ENCODE peak calls at places on chromosomes 4 and X, in six cellular contexts. One of them, this sample, is unnamed.

GRCh38 chr4:30854566-30854965 is 134.4 kb downstream of the PCDH7 start:
- DNase-seq in endothelial cell of umbilical vein: no peak
- DNase-seq in right lobe of liver: no peak
- DNase-seq in stomach: no peak
- DNase-seq in IMR-90: peak
- DNase-seq in HepG2: no peak
- DNase-seq in this sample: no peak

GRCh38 chrX:65596270-65596669 is 61.7 kb upstream of the LAS1L start:
- DNase-seq in right lobe of liver: no peak
- DNase-seq in HepG2: no peak
- DNase-seq in stomach: no peak
- DNase-seq in IMR-90: peak
- DNase-seq in endothelial cell of umbilical vein: peak
- DNase-seq in this sample: no peak

GRCh38 chrX:103629295-103630170 is 758 bp downstream of the TCEAL1 start:
- DNase-seq in stomach: peak
- DNase-seq in IMR-90: peak
- DNase-seq in right lobe of liver: peak
- DNase-seq in endothelial cell of umbilical vein: peak
- DNase-seq in HepG2: peak
- DNase-seq in this sample: peak

GRCh38 chr4:112231779-112232713 is at the start of gene AP1AR:
- DNase-seq in HepG2: peak
- DNase-seq in stomach: peak
- DNase-seq in endothelial cell of umbilical vein: peak
- DNase-seq in IMR-90: peak
- DNase-seq in right lobe of liver: peak
- DNase-seq in this sample: peak

GRCh38 chrX:39556056-39556455 is 541.7 kb downstream of the BCOR start:
- DNase-seq in HepG2: no peak
- DNase-seq in stomach: no peak
- DNase-seq in right lobe of liver: no peak
- DNase-seq in endothelial cell of umbilical vein: no peak
- DNase-seq in IMR-90: no peak
- DNase-seq in this sample: no peak

GRCh38 chr4:16532240-16532990 is 306.1 kb upstream of the TAPT1 start:
- DNase-seq in endothelial cell of umbilical vein: peak
- DNase-seq in stomach: no peak
- DNase-seq in IMR-90: peak
- DNase-seq in right lobe of liver: no peak
- DNase-seq in HepG2: no peak
- DNase-seq in this sample: peak

GRCh38 chrX:48833531-48834138 is 1.8 kb downstream of the PCSK1N start:
- DNase-seq in IMR-90: no peak
- DNase-seq in HepG2: peak
- DNase-seq in endothelial cell of umbilical vein: no peak
- DNase-seq in right lobe of liver: no peak
- DNase-seq in stomach: no peak
- DNase-seq in this sample: no peak

GRCh38 chr4:10053635-10054453 is 32.5 kb upstream of the SLC2A9 start:
- DNase-seq in HepG2: no peak
- DNase-seq in IMR-90: no peak
- DNase-seq in right lobe of liver: no peak
- DNase-seq in endothelial cell of umbilical vein: no peak
- DNase-seq in stomach: no peak
- DNase-seq in this sample: no peak

GRCh38 chr4:70666369-70666768 is at the start of gene JCHAIN:
- DNase-seq in endothelial cell of umbilical vein: no peak
- DNase-seq in right lobe of liver: no peak
- DNase-seq in IMR-90: peak
- DNase-seq in stomach: no peak
- DNase-seq in HepG2: no peak
- DNase-seq in this sample: no peak

GRCh38 chrX:154918060-154918483 is 31.9 kb downstream of the F8A1 start:
- DNase-seq in stomach: peak
- DNase-seq in right lobe of liver: peak
- DNase-seq in endothelial cell of umbilical vein: peak
- DNase-seq in HepG2: peak
- DNase-seq in IMR-90: peak
- DNase-seq in this sample: peak

GRCh38 chr4:107818301-107818910 is 6.3 kb upstream of the SGMS2 start:
- DNase-seq in IMR-90: no peak
- DNase-seq in right lobe of liver: no peak
- DNase-seq in stomach: no peak
- DNase-seq in HepG2: no peak
- DNase-seq in endothelial cell of umbilical vein: no peak
- DNase-seq in this sample: no peak

GRCh38 chrX:1391707-1392375 is at the start of gene SLC25A6:
- DNase-seq in HepG2: peak
- DNase-seq in IMR-90: peak
- DNase-seq in stomach: peak
- DNase-seq in endothelial cell of umbilical vein: peak
- DNase-seq in right lobe of liver: peak
- DNase-seq in this sample: peak
- TF ChIP-seq POLR2A in HepG2: peak
- TF ChIP-seq POLR2A in IMR-90: peak
- TF ChIP-seq POLR2A in stomach: no peak
- TF ChIP-seq POLR2A in endothelial cell of umbilical vein: peak
- TF ChIP-seq POLR2A in right lobe of liver: peak
- TF ChIP-seq POLR2A in this sample: peak

GRCh38 chr4:38560763-38561558 is 103.0 kb upstream of the KLF3 start:
- DNase-seq in right lobe of liver: no peak
- DNase-seq in HepG2: no peak
- DNase-seq in stomach: no peak
- DNase-seq in endothelial cell of umbilical vein: no peak
- DNase-seq in IMR-90: no peak
- DNase-seq in this sample: no peak
- TF ChIP-seq CTCF in right lobe of liver: no peak
- TF ChIP-seq CTCF in HepG2: no peak
- TF ChIP-seq CTCF in stomach: no peak
- TF ChIP-seq CTCF in endothelial cell of umbilical vein: no peak
- TF ChIP-seq CTCF in IMR-90: no peak
- TF ChIP-seq CTCF in this sample: no peak

GRCh38 chrX:129905787-129906580 is at the start of gene UTP14A:
- DNase-seq in stomach: peak
- DNase-seq in IMR-90: peak
- DNase-seq in HepG2: peak
- DNase-seq in right lobe of liver: peak
- DNase-seq in endothelial cell of umbilical vein: peak
- DNase-seq in this sample: peak
- TF ChIP-seq POLR2A in stomach: no peak
- TF ChIP-seq POLR2A in IMR-90: peak
- TF ChIP-seq POLR2A in HepG2: peak
- TF ChIP-seq POLR2A in right lobe of liver: peak
- TF ChIP-seq POLR2A in endothelial cell of umbilical vein: peak
- TF ChIP-seq POLR2A in this sample: peak

GRCh38 chr4:146550161-146550560 is 28.4 kb upstream of the SLC10A7 start:
- DNase-seq in IMR-90: no peak
- DNase-seq in right lobe of liver: no peak
- DNase-seq in endothelial cell of umbilical vein: no peak
- DNase-seq in HepG2: no peak
- DNase-seq in stomach: no peak
- DNase-seq in this sample: no peak

GRCh38 chr4:146548443-146548842 is 26.7 kb upstream of the SLC10A7 start:
- DNase-seq in HepG2: no peak
- DNase-seq in stomach: no peak
- DNase-seq in endothelial cell of umbilical vein: no peak
- DNase-seq in IMR-90: no peak
- DNase-seq in right lobe of liver: no peak
- DNase-seq in this sample: no peak

DNA sequence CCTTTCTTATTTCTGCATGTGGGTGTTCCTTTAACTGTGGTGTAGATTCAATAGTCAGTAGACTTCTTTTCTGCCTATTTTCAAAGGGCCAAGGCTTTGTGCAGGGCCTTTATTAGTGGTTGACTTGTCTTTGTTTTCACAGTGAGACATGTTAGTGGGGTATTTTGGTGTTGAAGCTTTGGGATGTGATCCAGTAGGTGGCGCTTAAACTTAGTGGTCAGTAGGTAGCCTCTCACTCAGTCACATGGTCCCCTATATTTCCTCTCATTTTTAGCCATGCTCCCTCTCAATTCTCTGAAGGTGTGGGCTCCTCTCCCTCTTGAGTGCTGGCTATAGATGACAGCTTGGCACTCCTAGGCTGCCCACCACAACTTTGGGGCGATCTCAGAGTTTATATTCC is 23.4 kb upstream of the SLC10A7 start:
- DNase-seq in IMR-90: peak
- DNase-seq in right lobe of liver: no peak
- DNase-seq in stomach: no peak
- DNase-seq in endothelial cell of umbilical vein: peak
- DNase-seq in HepG2: peak
- DNase-seq in this sample: no peak
- TF ChIP-seq CTCF in IMR-90: peak
- TF ChIP-seq CTCF in right lobe of liver: no peak
- TF ChIP-seq CTCF in stomach: no peak
- TF ChIP-seq CTCF in endothelial cell of umbilical vein: peak
- TF ChIP-seq CTCF in HepG2: peak
- TF ChIP-seq CTCF in this sample: no peak

GRCh38 chrX:153590961-153591956 is 7.7 kb downstream of the CCNQ start:
- DNase-seq in IMR-90: no peak
- DNase-seq in HepG2: no peak
- DNase-seq in right lobe of liver: no peak
- DNase-seq in endothelial cell of umbilical vein: no peak
- DNase-seq in stomach: no peak
- DNase-seq in this sample: peak
- TF ChIP-seq POLR2A in IMR-90: no peak
- TF ChIP-seq POLR2A in HepG2: no peak
- TF ChIP-seq POLR2A in right lobe of liver: no peak
- TF ChIP-seq POLR2A in endothelial cell of umbilical vein: no peak
- TF ChIP-seq POLR2A in stomach: no peak
- TF ChIP-seq POLR2A in this sample: no peak

GRCh38 chrX:4268676-4269075 is 555.2 kb upstream of the PRKX start:
- DNase-seq in IMR-90: no peak
- DNase-seq in HepG2: no peak
- DNase-seq in stomach: no peak
- DNase-seq in endothelial cell of umbilical vein: no peak
- DNase-seq in right lobe of liver: no peak
- DNase-seq in this sample: no peak
- TF ChIP-seq CTCF in IMR-90: no peak
- TF ChIP-seq CTCF in HepG2: no peak
- TF ChIP-seq CTCF in stomach: no peak
- TF ChIP-seq CTCF in endothelial cell of umbilical vein: no peak
- TF ChIP-seq CTCF in right lobe of liver: no peak
- TF ChIP-seq CTCF in this sample: no peak

GRCh38 chr4:40856836-40857362 is 107.1 kb downstream of the NSUN7 start:
- DNase-seq in HepG2: no peak
- DNase-seq in right lobe of liver: no peak
- DNase-seq in IMR-90: peak
- DNase-seq in endothelial cell of umbilical vein: peak
- DNase-seq in stomach: peak
- DNase-seq in this sample: peak
- TF ChIP-seq POLR2A in HepG2: no peak
- TF ChIP-seq POLR2A in right lobe of liver: no peak
- TF ChIP-seq POLR2A in IMR-90: no peak
- TF ChIP-seq POLR2A in endothelial cell of umbilical vein: no peak
- TF ChIP-seq POLR2A in stomach: no peak
- TF ChIP-seq POLR2A in this sample: no peak

DNA sequence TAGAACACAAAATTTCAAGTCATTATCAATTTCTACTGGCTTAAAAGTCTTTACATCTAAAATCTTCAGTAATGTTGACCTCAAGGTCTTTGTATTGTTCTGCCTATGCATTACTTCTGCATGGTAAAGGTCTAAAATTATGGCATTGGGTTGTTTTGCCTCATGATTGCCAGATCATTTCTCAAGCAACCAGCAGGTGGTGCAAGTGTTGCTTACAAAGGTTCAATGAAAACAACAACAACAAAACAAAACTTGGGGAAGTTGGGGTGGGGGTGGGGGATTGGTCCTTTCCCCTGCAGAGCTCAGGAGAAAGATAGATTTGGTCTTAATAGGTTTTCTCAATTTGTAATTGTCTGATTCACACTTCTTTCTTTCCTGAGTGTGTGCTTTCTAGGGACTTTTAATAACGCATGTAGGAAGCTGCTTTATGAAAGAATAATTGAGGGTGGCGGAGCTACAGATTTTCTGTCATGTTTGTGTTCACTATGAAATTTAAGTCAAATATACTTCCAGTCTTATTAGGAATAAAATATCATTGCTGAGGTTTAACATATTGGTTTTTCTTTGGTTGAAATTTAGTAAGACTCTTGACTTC is 145.1 kb downstream of the COL4A5 start:
- DNase-seq in endothelial cell of umbilical vein: peak
- DNase-seq in HepG2: no peak
- DNase-seq in stomach: no peak
- DNase-seq in right lobe of liver: no peak
- DNase-seq in IMR-90: no peak
- DNase-seq in this sample: no peak
- TF ChIP-seq CTCF in endothelial cell of umbilical vein: no peak
- TF ChIP-seq CTCF in HepG2: no peak
- TF ChIP-seq CTCF in stomach: no peak
- TF ChIP-seq CTCF in right lobe of liver: peak
- TF ChIP-seq CTCF in IMR-90: peak
- TF ChIP-seq CTCF in this sample: no peak

GRCh38 chr4:6573551-6573950 is 1.4 kb upstream of the MAN2B2 start:
- DNase-seq in stomach: no peak
- DNase-seq in HepG2: no peak
- DNase-seq in IMR-90: no peak
- DNase-seq in endothelial cell of umbilical vein: no peak
- DNase-seq in right lobe of liver: no peak
- DNase-seq in this sample: no peak

GRCh38 chr4:6575503-6576240 is 683 bp downstream of the MAN2B2 start:
- DNase-seq in HepG2: no peak
- DNase-seq in stomach: no peak
- DNase-seq in IMR-90: no peak
- DNase-seq in endothelial cell of umbilical vein: no peak
- DNase-seq in right lobe of liver: no peak
- DNase-seq in this sample: no peak

GRCh38 chr4:6576512-6576911 is 1.5 kb downstream of the MAN2B2 start:
- DNase-seq in HepG2: no peak
- DNase-seq in endothelial cell of umbilical vein: no peak
- DNase-seq in right lobe of liver: peak
- DNase-seq in IMR-90: no peak
- DNase-seq in stomach: peak
- DNase-seq in this sample: peak

GRCh38 chr4:6573986-6574746 is 823 bp upstream of the MAN2B2 start:
- DNase-seq in HepG2: no peak
- DNase-seq in stomach: no peak
- DNase-seq in endothelial cell of umbilical vein: no peak
- DNase-seq in IMR-90: no peak
- DNase-seq in right lobe of liver: no peak
- DNase-seq in this sample: no peak

GRCh38 chr4:6574747-6575502 is at the start of gene MAN2B2:
- DNase-seq in right lobe of liver: peak
- DNase-seq in stomach: peak
- DNase-seq in IMR-90: peak
- DNase-seq in endothelial cell of umbilical vein: peak
- DNase-seq in HepG2: peak
- DNase-seq in this sample: peak
- TF ChIP-seq POLR2A in right lobe of liver: peak
- TF ChIP-seq POLR2A in stomach: no peak
- TF ChIP-seq POLR2A in IMR-90: peak
- TF ChIP-seq POLR2A in endothelial cell of umbilical vein: peak
- TF ChIP-seq POLR2A in HepG2: peak
- TF ChIP-seq POLR2A in this sample: peak